ENCODE peak calls at places on chromosomes 16 and 17, in seven cellular contexts. One of them, this sample, is unnamed.

GRCh38 chr17:37607637-37608368 is 1.4 kb downstream of the SYNRG start:
- DNase-seq in T-cell: peak; percentile 37
- DNase-seq in epithelial cell of esophagus: no peak
- DNase-seq in anterior cingulate cortex: no peak
- DNase-seq in hippocampal formation: no peak
- DNase-seq in stomach: no peak
- DNase-seq in CD8-positive, alpha-beta memory T cell: peak; percentile 56
- DNase-seq in this sample: no peak

GRCh38 chr17:45265823-45266222 is 3.9 kb upstream of the SPATA32 start:
- DNase-seq in T-cell: no peak
- DNase-seq in epithelial cell of esophagus: no peak
- DNase-seq in anterior cingulate cortex: no peak
- DNase-seq in hippocampal formation: no peak
- DNase-seq in stomach: no peak
- DNase-seq in CD8-positive, alpha-beta memory T cell: no peak
- DNase-seq in this sample: peak; percentile 61

GRCh38 chr17:66367112-66367511 is 64.7 kb downstream of the PRKCA start:
- DNase-seq in T-cell: no peak
- DNase-seq in epithelial cell of esophagus: no peak
- DNase-seq in anterior cingulate cortex: no peak
- DNase-seq in hippocampal formation: no peak
- DNase-seq in stomach: no peak
- DNase-seq in CD8-positive, alpha-beta memory T cell: no peak
- DNase-seq in this sample: no peak

GRCh38 chr17:27560668-27561067 is 70.3 kb upstream of the LGALS9 start:
- DNase-seq in T-cell: no peak
- DNase-seq in epithelial cell of esophagus: peak; percentile 46
- DNase-seq in anterior cingulate cortex: no peak
- DNase-seq in hippocampal formation: no peak
- DNase-seq in stomach: peak; percentile 50
- DNase-seq in CD8-positive, alpha-beta memory T cell: no peak
- DNase-seq in this sample: no peak

GRCh38 chr16:79366635-79367034 is 233.9 kb downstream of the MAF start:
- DNase-seq in T-cell: no peak
- DNase-seq in epithelial cell of esophagus: no peak
- DNase-seq in anterior cingulate cortex: no peak
- DNase-seq in hippocampal formation: no peak
- DNase-seq in stomach: no peak
- DNase-seq in CD8-positive, alpha-beta memory T cell: no peak
- DNase-seq in this sample: no peak

GRCh38 chr16:880471-881171 is 80.1 kb upstream of the GNG13 start:
- DNase-seq in T-cell: no peak
- DNase-seq in epithelial cell of esophagus: no peak
- DNase-seq in anterior cingulate cortex: no peak
- DNase-seq in hippocampal formation: no peak
- DNase-seq in stomach: no peak
- DNase-seq in CD8-positive, alpha-beta memory T cell: peak; percentile 28
- DNase-seq in this sample: no peak

GRCh38 chr16:11250091-11250785 is 5.8 kb downstream of the SOCS1 start:
- DNase-seq in T-cell: no peak
- DNase-seq in epithelial cell of esophagus: no peak
- DNase-seq in anterior cingulate cortex: no peak
- DNase-seq in hippocampal formation: no peak
- DNase-seq in stomach: no peak
- DNase-seq in CD8-positive, alpha-beta memory T cell: no peak
- DNase-seq in this sample: peak; percentile 19

GRCh38 chr17:19003966-19004600 is 481 bp downstream of the FAM83G start:
- DNase-seq in T-cell: peak; percentile 68
- DNase-seq in epithelial cell of esophagus: peak; percentile 71
- DNase-seq in anterior cingulate cortex: no peak
- DNase-seq in hippocampal formation: no peak
- DNase-seq in stomach: peak; percentile 59
- DNase-seq in CD8-positive, alpha-beta memory T cell: peak; percentile 55
- DNase-seq in this sample: no peak

GRCh38 chr17:8277317-8277716 is 11.2 kb upstream of the RANGRF start:
- DNase-seq in T-cell: no peak
- DNase-seq in epithelial cell of esophagus: no peak
- DNase-seq in anterior cingulate cortex: no peak
- DNase-seq in hippocampal formation: no peak
- DNase-seq in stomach: peak; percentile 51
- DNase-seq in CD8-positive, alpha-beta memory T cell: no peak
- DNase-seq in this sample: no peak

GRCh38 chr16:16797239-16797638 is 418.3 kb downstream of the NPIPA7 start:
- DNase-seq in T-cell: no peak
- DNase-seq in epithelial cell of esophagus: no peak
- DNase-seq in anterior cingulate cortex: no peak
- DNase-seq in hippocampal formation: no peak
- DNase-seq in stomach: no peak
- DNase-seq in CD8-positive, alpha-beta memory T cell: no peak
- DNase-seq in this sample: no peak

GRCh38 chr17:17180141-17180603 is 26.0 kb downstream of the PLD6 start:
- DNase-seq in T-cell: peak; percentile 45
- DNase-seq in epithelial cell of esophagus: no peak
- DNase-seq in anterior cingulate cortex: no peak
- DNase-seq in hippocampal formation: no peak
- DNase-seq in stomach: no peak
- DNase-seq in CD8-positive, alpha-beta memory T cell: no peak
- DNase-seq in this sample: no peak

GRCh38 chr16:51839697-51840462 is 688.8 kb upstream of the SALL1 start:
- DNase-seq in T-cell: no peak
- DNase-seq in epithelial cell of esophagus: peak; percentile 11
- DNase-seq in anterior cingulate cortex: no peak
- DNase-seq in hippocampal formation: no peak
- DNase-seq in stomach: no peak
- DNase-seq in CD8-positive, alpha-beta memory T cell: no peak
- DNase-seq in this sample: no peak

GRCh38 chr16:89473791-89474414 is 16.5 kb downstream of the ANKRD11 start:
- DNase-seq in T-cell: no peak
- DNase-seq in epithelial cell of esophagus: peak; percentile 82
- DNase-seq in anterior cingulate cortex: no peak
- DNase-seq in hippocampal formation: no peak
- DNase-seq in stomach: no peak
- DNase-seq in CD8-positive, alpha-beta memory T cell: no peak
- DNase-seq in this sample: peak; percentile 50

GRCh38 chr17:7042507-7043194 is 1.2 kb downstream of the SLC16A11 start:
- DNase-seq in T-cell: peak; percentile 64
- DNase-seq in epithelial cell of esophagus: no peak
- DNase-seq in anterior cingulate cortex: no peak
- DNase-seq in hippocampal formation: no peak
- DNase-seq in stomach: no peak
- DNase-seq in CD8-positive, alpha-beta memory T cell: peak; percentile 71
- DNase-seq in this sample: no peak

GRCh38 chr17:57622886-57623433 is 122.1 kb downstream of the CCDC182 start:
- DNase-seq in T-cell: no peak
- DNase-seq in epithelial cell of esophagus: peak; percentile 70
- DNase-seq in anterior cingulate cortex: no peak
- DNase-seq in hippocampal formation: no peak
- DNase-seq in stomach: no peak
- DNase-seq in CD8-positive, alpha-beta memory T cell: no peak
- DNase-seq in this sample: peak; percentile 68

GRCh38 chr16:4679854-4680636 is 13.3 kb upstream of the NUDT16L1 start:
- DNase-seq in T-cell: no peak
- DNase-seq in epithelial cell of esophagus: peak; percentile 97
- DNase-seq in anterior cingulate cortex: peak; percentile 19
- DNase-seq in hippocampal formation: no peak
- DNase-seq in stomach: peak; percentile 91
- DNase-seq in CD8-positive, alpha-beta memory T cell: no peak
- DNase-seq in this sample: peak; percentile 91

GRCh38 chr16:11669380-11670146 is 1.3 kb downstream of the SNN start:
- DNase-seq in T-cell: peak; percentile 27
- DNase-seq in epithelial cell of esophagus: no peak
- DNase-seq in anterior cingulate cortex: peak; percentile 21
- DNase-seq in hippocampal formation: no peak
- DNase-seq in stomach: no peak
- DNase-seq in CD8-positive, alpha-beta memory T cell: no peak
- DNase-seq in this sample: no peak

GRCh38 chr17:55990332-55991006 is 162.8 kb upstream of the ANKFN1 start:
- DNase-seq in T-cell: no peak
- DNase-seq in epithelial cell of esophagus: no peak
- DNase-seq in anterior cingulate cortex: no peak
- DNase-seq in hippocampal formation: no peak
- DNase-seq in stomach: no peak
- DNase-seq in CD8-positive, alpha-beta memory T cell: no peak
- DNase-seq in this sample: no peak

GRCh38 chr17:74795327-74796020 is 19.3 kb upstream of the NAT9 start:
- DNase-seq in T-cell: no peak
- DNase-seq in epithelial cell of esophagus: no peak
- DNase-seq in anterior cingulate cortex: no peak
- DNase-seq in hippocampal formation: no peak
- DNase-seq in stomach: no peak
- DNase-seq in CD8-positive, alpha-beta memory T cell: no peak
- DNase-seq in this sample: no peak

GRCh38 chr16:85072947-85073346 is 39.3 kb downstream of the CIBAR2 start:
- DNase-seq in T-cell: no peak
- DNase-seq in epithelial cell of esophagus: peak; percentile 58
- DNase-seq in anterior cingulate cortex: no peak
- DNase-seq in hippocampal formation: no peak
- DNase-seq in stomach: no peak
- DNase-seq in CD8-positive, alpha-beta memory T cell: no peak
- DNase-seq in this sample: no peak

GRCh38 chr16:83727751-83728352 is 79.9 kb upstream of the HSBP1 start:
- DNase-seq in T-cell: no peak
- DNase-seq in epithelial cell of esophagus: no peak
- DNase-seq in anterior cingulate cortex: no peak
- DNase-seq in hippocampal formation: no peak
- DNase-seq in stomach: no peak
- DNase-seq in CD8-positive, alpha-beta memory T cell: no peak
- DNase-seq in this sample: no peak

GRCh38 chr16:28494141-28494851 is at the start of gene APOBR:
- DNase-seq in T-cell: peak; percentile 94
- DNase-seq in epithelial cell of esophagus: no peak
- DNase-seq in anterior cingulate cortex: peak; percentile 31
- DNase-seq in hippocampal formation: peak; percentile 20
- DNase-seq in stomach: peak; percentile 58
- DNase-seq in CD8-positive, alpha-beta memory T cell: peak; percentile 95
- DNase-seq in this sample: no peak

GRCh38 chr16:70754874-70755600 is 45.9 kb downstream of the VAC14 start:
- DNase-seq in T-cell: no peak
- DNase-seq in epithelial cell of esophagus: no peak
- DNase-seq in anterior cingulate cortex: peak; percentile 57
- DNase-seq in hippocampal formation: no peak
- DNase-seq in stomach: no peak
- DNase-seq in CD8-positive, alpha-beta memory T cell: no peak
- DNase-seq in this sample: no peak

GRCh38 chr17:74455025-74455585 is 11.3 kb upstream of the CD300A start:
- DNase-seq in T-cell: no peak
- DNase-seq in epithelial cell of esophagus: no peak
- DNase-seq in anterior cingulate cortex: no peak
- DNase-seq in hippocampal formation: no peak
- DNase-seq in stomach: no peak
- DNase-seq in CD8-positive, alpha-beta memory T cell: no peak
- DNase-seq in this sample: no peak

GRCh38 chr17:28748852-28749515 is 5.2 kb downstream of the TRAF4 start:
- DNase-seq in T-cell: no peak
- DNase-seq in epithelial cell of esophagus: no peak
- DNase-seq in anterior cingulate cortex: no peak
- DNase-seq in hippocampal formation: no peak
- DNase-seq in stomach: no peak
- DNase-seq in CD8-positive, alpha-beta memory T cell: no peak
- DNase-seq in this sample: no peak

GRCh38 chr16:17475104-17475503 is 4.3 kb upstream of the XYLT1 start:
- DNase-seq in T-cell: no peak
- DNase-seq in epithelial cell of esophagus: no peak
- DNase-seq in anterior cingulate cortex: no peak
- DNase-seq in hippocampal formation: no peak
- DNase-seq in stomach: no peak
- DNase-seq in CD8-positive, alpha-beta memory T cell: no peak
- DNase-seq in this sample: no peak

GRCh38 chr16:87713469-87714229 is 52.1 kb downstream of the KLHDC4 start:
- DNase-seq in T-cell: peak; percentile 76
- DNase-seq in epithelial cell of esophagus: no peak
- DNase-seq in anterior cingulate cortex: no peak
- DNase-seq in hippocampal formation: no peak
- DNase-seq in stomach: no peak
- DNase-seq in CD8-positive, alpha-beta memory T cell: peak; percentile 74
- DNase-seq in this sample: no peak

GRCh38 chr16:87160752-87161337 is 156.3 kb downstream of the C16orf95 start:
- DNase-seq in T-cell: no peak
- DNase-seq in epithelial cell of esophagus: peak; percentile 76
- DNase-seq in anterior cingulate cortex: no peak
- DNase-seq in hippocampal formation: no peak
- DNase-seq in stomach: no peak
- DNase-seq in CD8-positive, alpha-beta memory T cell: no peak
- DNase-seq in this sample: peak; percentile 50

GRCh38 chr16:55478827-55479559 is at the start of gene MMP2:
- DNase-seq in T-cell: no peak
- DNase-seq in epithelial cell of esophagus: peak; percentile 33
- DNase-seq in anterior cingulate cortex: no peak
- DNase-seq in hippocampal formation: no peak
- DNase-seq in stomach: peak; percentile 43
- DNase-seq in CD8-positive, alpha-beta memory T cell: no peak
- DNase-seq in this sample: no peak

GRCh38 chr16:49056546-49056945 is 225.1 kb downstream of the CBLN1 start:
- DNase-seq in T-cell: no peak
- DNase-seq in epithelial cell of esophagus: no peak
- DNase-seq in anterior cingulate cortex: no peak
- DNase-seq in hippocampal formation: no peak
- DNase-seq in stomach: no peak
- DNase-seq in CD8-positive, alpha-beta memory T cell: no peak
- DNase-seq in this sample: no peak

GRCh38 chr17:41773190-41773588 is 13.3 kb downstream of the JUP start:
- DNase-seq in T-cell: no peak
- DNase-seq in epithelial cell of esophagus: peak; percentile 99
- DNase-seq in anterior cingulate cortex: no peak
- DNase-seq in hippocampal formation: no peak
- DNase-seq in stomach: peak; percentile 87
- DNase-seq in CD8-positive, alpha-beta memory T cell: no peak
- DNase-seq in this sample: peak; percentile 92

GRCh38 chr17:48995332-48995870 is 1.8 kb upstream of the IGF2BP1 start:
- DNase-seq in T-cell: no peak
- DNase-seq in epithelial cell of esophagus: no peak
- DNase-seq in anterior cingulate cortex: no peak
- DNase-seq in hippocampal formation: no peak
- DNase-seq in stomach: no peak
- DNase-seq in CD8-positive, alpha-beta memory T cell: no peak
- DNase-seq in this sample: no peak

GRCh38 chr16:17803625-17804410 is 333.1 kb upstream of the XYLT1 start:
- DNase-seq in T-cell: no peak
- DNase-seq in epithelial cell of esophagus: no peak
- DNase-seq in anterior cingulate cortex: no peak
- DNase-seq in hippocampal formation: no peak
- DNase-seq in stomach: no peak
- DNase-seq in CD8-positive, alpha-beta memory T cell: no peak
- DNase-seq in this sample: no peak

GRCh38 chr16:56475226-56475625 is 23.9 kb downstream of the OGFOD1 start:
- DNase-seq in T-cell: no peak
- DNase-seq in epithelial cell of esophagus: no peak
- DNase-seq in anterior cingulate cortex: no peak
- DNase-seq in hippocampal formation: no peak
- DNase-seq in stomach: no peak
- DNase-seq in CD8-positive, alpha-beta memory T cell: no peak
- DNase-seq in this sample: no peak

GRCh38 chr17:27038676-27039075 is 255.2 kb upstream of the WSB1 start:
- DNase-seq in T-cell: no peak
- DNase-seq in epithelial cell of esophagus: no peak
- DNase-seq in anterior cingulate cortex: no peak
- DNase-seq in hippocampal formation: no peak
- DNase-seq in stomach: no peak
- DNase-seq in CD8-positive, alpha-beta memory T cell: no peak
- DNase-seq in this sample: peak; percentile 14

This sample was measured in PC-3.